ENCODE peak calls at places on chromosome 19, in five cellular contexts. D is left ventricle myocardium superior; X is lower lobe of right lung; L is RKO; S is stimulated activated CD8-positive, alpha-beta memory T cell treated with anti-CD3 and anti-CD28 coated beads, Interleukin-4, amount 100 ng/mL, for 4 hours. B is an unnamed sample.
A peak's percentile ranks its signal among the peaks of the same experiment; 100 is the strongest.

GRCh38 chr19:51600940-51601575 is 29.1 kb downstream of the SIGLEC5 start:
- DNase-seq in D (no peak), X (no peak), L (no peak), S (no peak), B (no peak)

GRCh38 chr19:5903054-5903501 is 512 bp downstream of the NDUFA11 start:
- DNase-seq in D (no peak), X (no peak), L (peak; percentile 66), S (no peak), B (peak; percentile 38)

GRCh38 chr19:33622505-33622808 is 704 bp downstream of the CHST8 start:
- DNase-seq in D (no peak), X (no peak), L (no peak), S (no peak), B (no peak)

GRCh38 chr19:35117017-35117570 is 1.5 kb downstream of the FXYD3 start:
- DNase-seq in D (no peak), X (no peak), L (no peak), S (no peak), B (no peak)

GRCh38 chr19:58000677-58001076 is 1.9 kb downstream of the ZNF606 start:
- DNase-seq in D (no peak), X (no peak), L (no peak), S (no peak), B (no peak)

GRCh38 chr19:43455321-43456113 is 9.9 kb downstream of the LYPD3 start:
- DNase-seq in D (no peak), X (no peak), L (no peak), S (no peak), B (no peak)

GRCh38 chr19:3450796-3451411 is 29.4 kb downstream of the SMIM24 start:
- DNase-seq in D (peak; percentile 73), X (peak; percentile 70), L (peak; percentile 94), S (no peak), B (peak; percentile 100)

GRCh38 chr19:49987159-49987698 is 26.3 kb upstream of the SIGLEC11 start:
- DNase-seq in D (peak; percentile 87), X (peak; percentile 89), L (peak; percentile 97), S (peak; percentile 24), B (peak; percentile 87)

GRCh38 chr19:8612807-8613171 is 2.3 kb upstream of the ADAMTS10 start:
- DNase-seq in D (no peak), X (no peak), L (no peak), S (no peak), B (no peak)

GRCh38 chr19:38039966-38040365 is 133.0 kb downstream of the SIPA1L3 start:
- DNase-seq in D (no peak), X (no peak), L (peak; percentile 99), S (no peak), B (peak; percentile 73)

GRCh38 chr19:42440357-42441046 is 2.2 kb downstream of the CXCL17 start:
- DNase-seq in D (peak; percentile 87), X (peak; percentile 89), L (peak; percentile 68), S (peak; percentile 69), B (peak; percentile 32)

GRCh38 chr19:1032264-1032867 is 6.0 kb downstream of the CNN2 start:
- DNase-seq in D (no peak), X (no peak), L (no peak), S (no peak), B (no peak)

GRCh38 chr19:45771331-45771933 is 2.4 kb upstream of the SIX5 start:
- DNase-seq in D (peak; percentile 54), X (no peak), L (no peak), S (no peak), B (no peak)

B was measured in renal cortical epithelial cell.